ENCODE peak calls at places on chromosomes 2 and 18, in ten cellular contexts. K, I, Z, U, T, B, O, S, P and A are unnamed samples.
A peak's percentile ranks its signal among the peaks of the same experiment; 100 is the strongest.

GRCh38 chr18:35481960-35482366 is 15.8 kb downstream of the INO80C start:
- DNase-seq in K (no peak), I (no peak), Z (no peak), U (no peak), T (no peak), B (peak; percentile 35), O (no peak), S (no peak), P (no peak), A (no peak)

GRCh38 chr2:196718796-196719564 is 79.5 kb downstream of the CCDC150 start:
- DNase-seq in K (no peak), I (no peak), Z (no peak), U (peak; percentile 48), T (no peak), B (no peak), O (no peak), S (peak; percentile 48), P (peak; percentile 69), A (no peak)

GRCh38 chr18:21267370-21267769 is 25.3 kb downstream of the GREB1L start:
- DNase-seq in K (no peak), I (no peak), Z (no peak), U (no peak), T (no peak), B (no peak), O (no peak), S (no peak), P (no peak), A (no peak)

GRCh38 chr2:56318147-56318546 is 134.4 kb downstream of the CCDC85A start:
- DNase-seq in K (no peak), I (no peak), Z (no peak), U (no peak), T (no peak), B (no peak), O (no peak), S (no peak), P (no peak), A (no peak)

GRCh38 chr2:206203331-206203730 is 43.6 kb downstream of the EEF1B2 start:
- DNase-seq in K (no peak), I (no peak), Z (no peak), U (no peak), T (no peak), B (no peak), O (no peak), S (no peak), P (no peak), A (no peak)

GRCh38 chr2:223055836-223056235 is 3.8 kb downstream of the KCNE4 start:
- DNase-seq in K (peak; percentile 45), I (no peak), Z (no peak), U (peak; percentile 35), T (no peak), B (no peak), O (peak; percentile 67), S (no peak), P (peak; percentile 70), A (no peak)

GRCh38 chr2:157229572-157229971 is 27.9 kb upstream of the GALNT5 start:
- DNase-seq in K (no peak), I (no peak), Z (no peak), U (no peak), T (no peak), B (no peak), O (no peak), S (peak; percentile 55), P (peak; percentile 64), A (no peak)

GRCh38 chr2:141399270-141399669 is 731.5 kb downstream of the LRP1B start:
- DNase-seq in K (no peak), I (no peak), Z (no peak), U (no peak), T (no peak), B (no peak), O (no peak), S (no peak), P (peak; percentile 40), A (no peak)

DNA sequence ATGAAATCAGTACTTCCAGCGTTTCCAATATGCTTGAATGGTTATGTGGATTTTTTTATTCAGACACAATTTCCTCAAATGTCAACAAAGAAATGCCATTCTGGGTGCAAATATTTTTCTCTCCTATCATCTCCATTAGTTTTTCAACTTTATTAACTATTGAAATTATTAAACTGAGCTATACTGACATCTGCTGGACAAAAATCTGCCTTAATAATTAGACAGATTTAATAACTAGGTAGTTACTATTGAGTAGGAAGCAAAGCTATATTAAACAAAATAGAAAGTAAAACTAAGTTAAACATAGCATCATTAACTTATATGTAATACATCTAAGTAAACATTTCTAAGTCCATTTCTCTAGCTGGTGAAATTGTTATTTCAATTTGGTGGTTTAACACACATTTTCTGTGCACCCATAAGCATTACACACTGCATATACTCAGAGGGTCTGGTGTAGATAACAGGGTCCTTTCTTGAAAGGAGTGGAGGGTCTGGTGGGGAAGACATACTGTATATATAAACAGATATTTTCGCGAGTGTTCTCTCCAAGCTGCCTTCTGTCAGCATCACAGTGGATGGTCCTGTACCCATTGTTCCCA is 77.0 kb downstream of the LANCL1 start:
- DNase-seq in K (no peak), I (no peak), Z (no peak), U (no peak), T (no peak), B (no peak), O (peak; percentile 29), S (no peak), P (peak; percentile 32), A (no peak)
- TF ChIP-seq CTCF in K (peak; percentile 49), I (peak; percentile 35), Z (no peak), U (peak; percentile 42), T (no peak), B (no peak), O (peak; percentile 59), S (no peak), P (peak; percentile 43), A (no peak)

GRCh38 chr2:81648370-81648769 is 1343.8 kb upstream of the LRRTM1 start:
- DNase-seq in K (no peak), I (no peak), Z (no peak), U (no peak), T (no peak), B (no peak), O (no peak), S (no peak), P (no peak), A (no peak)

GRCh38 chr2:81645750-81646301 is 1341.3 kb upstream of the LRRTM1 start:
- DNase-seq in K (no peak), I (no peak), Z (no peak), U (no peak), T (no peak), B (no peak), O (no peak), S (no peak), P (no peak), A (no peak)

GRCh38 chr2:81647715-81648114 is 1343.2 kb upstream of the LRRTM1 start:
- DNase-seq in K (no peak), I (no peak), Z (no peak), U (no peak), T (no peak), B (no peak), O (no peak), S (no peak), P (no peak), A (no peak)

DNA sequence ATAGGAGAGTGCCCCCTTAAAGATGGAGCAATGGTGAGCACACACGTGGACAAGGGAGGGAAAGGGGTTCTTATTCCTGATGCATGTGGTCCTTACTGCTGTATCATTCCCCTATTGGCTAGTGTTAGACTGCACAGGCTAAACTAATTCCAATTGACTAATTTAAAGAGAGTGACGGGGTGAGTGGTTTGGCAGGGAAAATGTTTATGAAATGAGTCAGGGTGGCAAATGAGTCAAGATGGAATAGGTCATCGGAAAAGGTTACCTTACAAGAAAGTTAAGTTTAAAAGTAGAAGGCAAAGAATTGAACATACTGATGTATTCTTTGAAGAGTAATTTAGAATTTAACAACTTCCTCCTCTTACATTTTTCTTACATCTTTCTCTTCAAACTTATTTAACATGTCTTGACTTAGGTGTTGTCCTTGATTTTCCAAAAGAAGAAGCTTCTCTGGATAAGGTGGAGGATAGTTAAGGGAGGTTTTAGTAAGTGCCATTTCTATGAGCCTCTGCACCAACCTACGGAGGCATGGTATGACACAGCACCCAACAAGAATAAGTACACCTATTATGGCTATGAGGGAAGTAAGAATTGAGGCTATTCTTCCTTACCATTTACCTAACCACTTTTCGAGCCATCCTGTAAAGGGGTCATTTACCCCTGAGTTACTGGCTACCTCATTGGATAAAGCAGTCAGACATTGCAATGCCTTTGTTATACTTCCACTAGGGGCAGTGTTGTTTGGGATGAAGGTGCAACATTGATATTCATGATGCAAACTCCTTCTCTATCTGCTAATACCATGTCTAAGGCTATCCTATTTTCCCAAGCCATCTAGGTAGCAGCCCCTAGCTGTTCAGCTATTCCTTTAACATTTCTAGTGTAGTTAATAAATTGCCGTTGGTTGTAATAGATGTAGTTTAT is 1345.8 kb upstream of the LRRTM1 start:
- DNase-seq in K (no peak), I (no peak), Z (no peak), U (no peak), T (no peak), B (no peak), O (no peak), S (no peak), P (peak; percentile 9), A (no peak)
- TF ChIP-seq CTCF in K (no peak), I (no peak), Z (no peak), U (no peak), T (no peak), B (no peak), O (peak; percentile 13), S (peak; percentile 15), P (peak; percentile 5), A (no peak)

GRCh38 chr2:154443919-154444318 is 254.6 kb upstream of the KCNJ3 start:
- DNase-seq in K (no peak), I (no peak), Z (no peak), U (no peak), T (no peak), B (no peak), O (no peak), S (no peak), P (no peak), A (no peak)

GRCh38 chr2:154437104-154437503 is 261.4 kb upstream of the KCNJ3 start:
- DNase-seq in K (no peak), I (no peak), Z (no peak), U (no peak), T (no peak), B (no peak), O (no peak), S (no peak), P (no peak), A (no peak)

GRCh38 chr2:154439156-154439555 is 259.3 kb upstream of the KCNJ3 start:
- DNase-seq in K (no peak), I (no peak), Z (no peak), U (no peak), T (no peak), B (no peak), O (peak; percentile 10), S (no peak), P (no peak), A (no peak)
- TF ChIP-seq CTCF in K (peak; percentile 11), I (no peak), Z (no peak), U (no peak), T (no peak), B (no peak), O (peak; percentile 45), S (no peak), P (no peak), A (no peak)

GRCh38 chr2:168715849-168716248 is 86.6 kb upstream of the NOSTRIN start:
- DNase-seq in K (no peak), I (no peak), Z (no peak), U (no peak), T (no peak), B (no peak), O (no peak), S (no peak), P (no peak), A (no peak)

GRCh38 chr2:168708099-168708498 is 94.3 kb upstream of the NOSTRIN start:
- DNase-seq in K (no peak), I (no peak), Z (no peak), U (no peak), T (no peak), B (no peak), O (no peak), S (no peak), P (no peak), A (no peak)

GRCh38 chr2:168713325-168713724 is 89.1 kb upstream of the NOSTRIN start:
- DNase-seq in K (no peak), I (no peak), Z (no peak), U (no peak), T (no peak), B (no peak), O (no peak), S (no peak), P (no peak), A (no peak)

GRCh38 chr2:168711091-168711490 is 91.3 kb upstream of the NOSTRIN start:
- DNase-seq in K (no peak), I (no peak), Z (no peak), U (no peak), T (no peak), B (no peak), O (no peak), S (no peak), P (no peak), A (no peak)

DNA sequence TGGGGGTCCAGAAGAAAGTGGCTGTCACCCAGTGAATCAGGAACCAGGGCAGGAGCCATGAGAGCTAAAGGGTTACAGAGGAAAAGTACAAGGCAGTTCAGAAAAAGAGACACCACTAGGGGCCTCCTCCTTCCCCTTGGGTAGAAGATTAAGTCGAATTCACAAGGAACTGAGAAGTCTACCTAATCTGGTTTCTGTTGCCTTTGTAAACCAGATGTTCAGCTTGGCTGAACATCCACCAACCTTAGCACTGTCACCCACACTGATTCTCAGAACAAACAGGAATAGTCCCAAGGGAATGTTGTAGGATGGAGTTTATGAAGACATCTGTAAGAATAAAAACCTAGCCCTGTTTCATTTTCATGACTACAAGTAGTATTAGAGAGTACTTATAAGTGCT is 90.4 kb upstream of the NOSTRIN start:
- DNase-seq in K (no peak), I (no peak), Z (no peak), U (no peak), T (no peak), B (no peak), O (no peak), S (no peak), P (no peak), A (no peak)
- TF ChIP-seq CTCF in K (no peak), I (no peak), Z (no peak), U (no peak), T (no peak), B (no peak), O (peak; percentile 28), S (no peak), P (no peak), A (no peak)